ENCODE peak calls at places on chromosome 1, in five cellular contexts. K, V, Y, Q and J are unnamed samples.
A peak's percentile ranks its signal among the peaks of the same experiment; 100 is the strongest.

GRCh38 chr1:47436304-47436978 is 1.4 kb upstream of the FOXD2 start:
- DNase-seq in K (peak; percentile 78), Y (peak; percentile 88), Q (peak; percentile 90), V (peak; percentile 32), J (peak; percentile 88)

GRCh38 chr1:33930346-33931114 is 66.7 kb downstream of the HMGB4 start:
- DNase-seq in Y (no peak), K (no peak), V (no peak), Q (no peak), J (no peak)

GRCh38 chr1:236059011-236059410 is 5.9 kb downstream of the NID1 start:
- DNase-seq in Y (no peak), V (no peak), Q (no peak), K (no peak), J (no peak)

GRCh38 chr1:45498279-45498678 is 1.6 kb downstream of the CCDC163 start:
- DNase-seq in V (no peak), Q (no peak), Y (no peak), K (no peak), J (no peak)

GRCh38 chr1:214808845-214809460 is 206.0 kb downstream of the CENPF start:
- DNase-seq in Y (peak; percentile 6), K (no peak), V (no peak), Q (no peak), J (no peak)

GRCh38 chr1:183597656-183598055 is 7.4 kb upstream of the NCF2 start:
- DNase-seq in V (no peak), K (no peak), Y (no peak), Q (no peak), J (no peak)

GRCh38 chr1:234737915-234738314 is 127.9 kb upstream of the IRF2BP2 start:
- DNase-seq in V (no peak), Y (no peak), K (peak; percentile 78), Q (peak; percentile 47), J (no peak)

GRCh38 chr1:231522038-231522437 is 6.4 kb upstream of the TSNAX start:
- DNase-seq in K (no peak), Q (no peak), V (no peak), Y (no peak), J (no peak)

GRCh38 chr1:100036718-100037664 is 67.2 kb downstream of the SLC35A3 start:
- DNase-seq in Q (no peak), K (peak; percentile 11), Y (peak; percentile 41), V (no peak), J (no peak)